ENCODE peak calls at places on chromosome 10, in eight cellular contexts. One of them, this sample, is unnamed.

GRCh38 chr10:28676297-28676967 is 889 bp upstream of the BAMBI start:
- DNase-seq in adrenal gland: peak; percentile 40
- DNase-seq in IMR-90: no peak
- DNase-seq in tibial nerve: no peak
- DNase-seq in heart left ventricle: peak; percentile 43
- DNase-seq in GM12878: no peak
- DNase-seq in gastrocnemius medialis: no peak
- DNase-seq in A549: no peak
- DNase-seq in this sample: no peak

GRCh38 chr10:60943372-60944158 is 420 bp downstream of the RHOBTB1 start:
- DNase-seq in tibial nerve: peak; percentile 26
- DNase-seq in heart left ventricle: peak; percentile 76
- DNase-seq in IMR-90: peak; percentile 40
- DNase-seq in adrenal gland: peak; percentile 74
- DNase-seq in gastrocnemius medialis: peak; percentile 59
- DNase-seq in A549: peak; percentile 70
- DNase-seq in GM12878: no peak
- DNase-seq in this sample: peak; percentile 90

GRCh38 chr10:76779163-76779820 is 858.3 kb downstream of the KCNMA1 start:
- DNase-seq in heart left ventricle: no peak
- DNase-seq in gastrocnemius medialis: no peak
- DNase-seq in A549: no peak
- DNase-seq in tibial nerve: no peak
- DNase-seq in adrenal gland: no peak
- DNase-seq in GM12878: no peak
- DNase-seq in IMR-90: peak; percentile 23
- DNase-seq in this sample: no peak

GRCh38 chr10:54587973-54588372 is 213.1 kb downstream of the PCDH15 start:
- DNase-seq in A549: no peak
- DNase-seq in IMR-90: no peak
- DNase-seq in heart left ventricle: no peak
- DNase-seq in gastrocnemius medialis: no peak
- DNase-seq in tibial nerve: no peak
- DNase-seq in GM12878: no peak
- DNase-seq in adrenal gland: no peak
- DNase-seq in this sample: no peak

GRCh38 chr10:85147346-85148250 is 819.2 kb downstream of the CCSER2 start:
- DNase-seq in heart left ventricle: no peak
- DNase-seq in gastrocnemius medialis: no peak
- DNase-seq in tibial nerve: no peak
- DNase-seq in IMR-90: no peak
- DNase-seq in A549: no peak
- DNase-seq in GM12878: no peak
- DNase-seq in adrenal gland: no peak
- DNase-seq in this sample: no peak

GRCh38 chr10:95363303-95363912 is 72.6 kb upstream of the PDLIM1 start:
- DNase-seq in A549: peak; percentile 70
- DNase-seq in gastrocnemius medialis: no peak
- DNase-seq in IMR-90: peak; percentile 77
- DNase-seq in GM12878: peak; percentile 50
- DNase-seq in tibial nerve: no peak
- DNase-seq in heart left ventricle: no peak
- DNase-seq in adrenal gland: no peak
- DNase-seq in this sample: no peak

GRCh38 chr10:60281792-60282353 is 107.8 kb downstream of the ANK3 start:
- DNase-seq in tibial nerve: no peak
- DNase-seq in adrenal gland: no peak
- DNase-seq in GM12878: no peak
- DNase-seq in A549: no peak
- DNase-seq in gastrocnemius medialis: no peak
- DNase-seq in IMR-90: no peak
- DNase-seq in heart left ventricle: peak; percentile 38
- DNase-seq in this sample: no peak

GRCh38 chr10:44983895-44984278 is 5.3 kb upstream of the DEPP1 start:
- DNase-seq in gastrocnemius medialis: no peak
- DNase-seq in IMR-90: no peak
- DNase-seq in heart left ventricle: no peak
- DNase-seq in GM12878: no peak
- DNase-seq in tibial nerve: no peak
- DNase-seq in A549: no peak
- DNase-seq in adrenal gland: no peak
- DNase-seq in this sample: no peak

GRCh38 chr10:117631276-117632151 is 89.0 kb downstream of the EMX2 start:
- DNase-seq in A549: no peak
- DNase-seq in tibial nerve: no peak
- DNase-seq in gastrocnemius medialis: peak; percentile 46
- DNase-seq in GM12878: no peak
- DNase-seq in IMR-90: no peak
- DNase-seq in heart left ventricle: peak; percentile 48
- DNase-seq in adrenal gland: no peak
- DNase-seq in this sample: no peak

GRCh38 chr10:11881477-11882417 is 58.6 kb downstream of the PROSER2 start:
- DNase-seq in GM12878: no peak
- DNase-seq in heart left ventricle: no peak
- DNase-seq in tibial nerve: no peak
- DNase-seq in adrenal gland: no peak
- DNase-seq in IMR-90: peak; percentile 23
- DNase-seq in A549: peak; percentile 86
- DNase-seq in gastrocnemius medialis: no peak
- DNase-seq in this sample: no peak

GRCh38 chr10:5283305-5284158 is 81.2 kb upstream of the UCN3 start:
- DNase-seq in gastrocnemius medialis: peak; percentile 19
- DNase-seq in heart left ventricle: peak; percentile 62
- DNase-seq in A549: peak; percentile 93
- DNase-seq in GM12878: no peak
- DNase-seq in IMR-90: peak; percentile 47
- DNase-seq in adrenal gland: peak; percentile 66
- DNase-seq in tibial nerve: peak; percentile 26
- DNase-seq in this sample: no peak

GRCh38 chr10:110978204-110978603 is 58.8 kb downstream of the SHOC2 start:
- DNase-seq in tibial nerve: no peak
- DNase-seq in heart left ventricle: no peak
- DNase-seq in adrenal gland: no peak
- DNase-seq in A549: no peak
- DNase-seq in GM12878: no peak
- DNase-seq in gastrocnemius medialis: no peak
- DNase-seq in IMR-90: peak; percentile 25
- DNase-seq in this sample: no peak

GRCh38 chr10:81027223-81027622 is 489.5 kb downstream of the SH2D4B start:
- DNase-seq in adrenal gland: no peak
- DNase-seq in tibial nerve: no peak
- DNase-seq in A549: no peak
- DNase-seq in gastrocnemius medialis: no peak
- DNase-seq in heart left ventricle: no peak
- DNase-seq in IMR-90: no peak
- DNase-seq in GM12878: no peak
- DNase-seq in this sample: no peak

GRCh38 chr10:13143761-13144160 is 17.6 kb upstream of the MCM10 start:
- DNase-seq in gastrocnemius medialis: no peak
- DNase-seq in GM12878: no peak
- DNase-seq in heart left ventricle: no peak
- DNase-seq in A549: no peak
- DNase-seq in tibial nerve: no peak
- DNase-seq in IMR-90: no peak
- DNase-seq in adrenal gland: no peak
- DNase-seq in this sample: no peak

GRCh38 chr10:101968910-101969321 is 87.1 kb downstream of the ARMH3 start:
- DNase-seq in A549: no peak
- DNase-seq in adrenal gland: no peak
- DNase-seq in GM12878: peak; percentile 76
- DNase-seq in heart left ventricle: no peak
- DNase-seq in gastrocnemius medialis: no peak
- DNase-seq in IMR-90: no peak
- DNase-seq in tibial nerve: no peak
- DNase-seq in this sample: no peak

GRCh38 chr10:73730153-73730906 is 13.8 kb upstream of the SEC24C start:
- DNase-seq in IMR-90: peak; percentile 87
- DNase-seq in adrenal gland: peak; percentile 94
- DNase-seq in gastrocnemius medialis: peak; percentile 86
- DNase-seq in heart left ventricle: peak; percentile 90
- DNase-seq in GM12878: peak; percentile 68
- DNase-seq in tibial nerve: peak; percentile 72
- DNase-seq in A549: peak; percentile 93
- DNase-seq in this sample: peak; percentile 95
- TF ChIP-seq POLR2A in IMR-90: peak; percentile 75
- TF ChIP-seq POLR2A in adrenal gland: peak; percentile 70
- TF ChIP-seq POLR2A in gastrocnemius medialis: peak; percentile 72
- TF ChIP-seq POLR2A in heart left ventricle: peak; percentile 45
- TF ChIP-seq POLR2A in GM12878: peak; percentile 92
- TF ChIP-seq POLR2A in tibial nerve: no peak
- TF ChIP-seq POLR2A in A549: peak; percentile 87
- TF ChIP-seq POLR2A in this sample: no peak

GRCh38 chr10:132826524-132827422 is 40.8 kb upstream of the NKX6-2 start:
- DNase-seq in A549: no peak
- DNase-seq in gastrocnemius medialis: no peak
- DNase-seq in tibial nerve: no peak
- DNase-seq in IMR-90: no peak
- DNase-seq in heart left ventricle: no peak
- DNase-seq in GM12878: no peak
- DNase-seq in adrenal gland: no peak
- DNase-seq in this sample: peak; percentile 47

GRCh38 chr10:132828681-132829080 is 42.7 kb upstream of the NKX6-2 start:
- DNase-seq in tibial nerve: no peak
- DNase-seq in GM12878: no peak
- DNase-seq in gastrocnemius medialis: no peak
- DNase-seq in A549: no peak
- DNase-seq in heart left ventricle: no peak
- DNase-seq in adrenal gland: no peak
- DNase-seq in IMR-90: no peak
- DNase-seq in this sample: peak; percentile 49

GRCh38 chr10:132827861-132828539 is 42.1 kb upstream of the NKX6-2 start:
- DNase-seq in IMR-90: no peak
- DNase-seq in heart left ventricle: no peak
- DNase-seq in GM12878: no peak
- DNase-seq in tibial nerve: no peak
- DNase-seq in gastrocnemius medialis: no peak
- DNase-seq in adrenal gland: no peak
- DNase-seq in A549: no peak
- DNase-seq in this sample: peak; percentile 20

GRCh38 chr10:132829403-132829802 is 43.5 kb upstream of the NKX6-2 start:
- DNase-seq in tibial nerve: no peak
- DNase-seq in GM12878: no peak
- DNase-seq in IMR-90: no peak
- DNase-seq in gastrocnemius medialis: no peak
- DNase-seq in heart left ventricle: no peak
- DNase-seq in adrenal gland: no peak
- DNase-seq in A549: no peak
- DNase-seq in this sample: peak; percentile 64

GRCh38 chr10:132827423-132827789 is 41.5 kb upstream of the NKX6-2 start:
- DNase-seq in adrenal gland: no peak
- DNase-seq in heart left ventricle: no peak
- DNase-seq in GM12878: no peak
- DNase-seq in gastrocnemius medialis: no peak
- DNase-seq in tibial nerve: no peak
- DNase-seq in A549: no peak
- DNase-seq in IMR-90: no peak
- DNase-seq in this sample: peak; percentile 44
- TF ChIP-seq CTCF in adrenal gland: no peak
- TF ChIP-seq CTCF in heart left ventricle: no peak
- TF ChIP-seq CTCF in GM12878: no peak
- TF ChIP-seq CTCF in gastrocnemius medialis: no peak
- TF ChIP-seq CTCF in tibial nerve: no peak
- TF ChIP-seq CTCF in A549: no peak
- TF ChIP-seq CTCF in IMR-90: no peak
- TF ChIP-seq CTCF in this sample: no peak

DNA sequence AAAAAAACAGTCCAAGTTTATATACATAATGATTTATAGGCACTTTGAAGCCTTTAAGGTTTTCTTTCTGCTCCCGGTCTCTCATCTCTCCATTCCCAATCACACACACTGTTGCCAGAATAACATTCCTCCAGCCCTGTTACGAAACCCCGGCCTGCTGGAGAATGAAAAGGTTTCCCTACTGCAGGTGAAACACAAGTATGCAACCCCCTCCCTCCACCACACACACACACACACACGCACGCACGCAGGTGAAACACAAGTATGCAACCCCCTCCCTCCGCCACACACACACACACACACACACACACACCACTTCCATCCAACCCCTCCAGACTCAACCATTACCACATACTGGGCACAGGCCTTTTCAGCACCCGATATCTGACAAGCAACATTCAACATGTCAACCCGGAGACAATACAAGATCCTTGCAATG is 87.5 kb downstream of the PARD3 start:
- DNase-seq in gastrocnemius medialis: no peak
- DNase-seq in adrenal gland: no peak
- DNase-seq in IMR-90: no peak
- DNase-seq in tibial nerve: no peak
- DNase-seq in GM12878: no peak
- DNase-seq in heart left ventricle: no peak
- DNase-seq in A549: no peak
- DNase-seq in this sample: no peak
- TF ChIP-seq POLR2A in gastrocnemius medialis: no peak
- TF ChIP-seq POLR2A in adrenal gland: no peak
- TF ChIP-seq POLR2A in IMR-90: no peak
- TF ChIP-seq POLR2A in tibial nerve: no peak
- TF ChIP-seq POLR2A in GM12878: no peak
- TF ChIP-seq POLR2A in heart left ventricle: no peak
- TF ChIP-seq POLR2A in A549: no peak
- TF ChIP-seq POLR2A in this sample: no peak

GRCh38 chr10:103714232-103714891 is 141.0 kb downstream of the SH3PXD2A start:
- DNase-seq in heart left ventricle: no peak
- DNase-seq in A549: no peak
- DNase-seq in GM12878: no peak
- DNase-seq in IMR-90: no peak
- DNase-seq in adrenal gland: no peak
- DNase-seq in tibial nerve: no peak
- DNase-seq in gastrocnemius medialis: no peak
- DNase-seq in this sample: no peak

GRCh38 chr10:103712146-103712545 is 143.2 kb downstream of the SH3PXD2A start:
- DNase-seq in A549: no peak
- DNase-seq in IMR-90: no peak
- DNase-seq in heart left ventricle: no peak
- DNase-seq in tibial nerve: no peak
- DNase-seq in GM12878: no peak
- DNase-seq in adrenal gland: no peak
- DNase-seq in gastrocnemius medialis: no peak
- DNase-seq in this sample: no peak

GRCh38 chr10:103715430-103715829 is 139.9 kb downstream of the SH3PXD2A start:
- DNase-seq in gastrocnemius medialis: no peak
- DNase-seq in IMR-90: peak; percentile 95
- DNase-seq in tibial nerve: no peak
- DNase-seq in A549: no peak
- DNase-seq in heart left ventricle: no peak
- DNase-seq in adrenal gland: no peak
- DNase-seq in GM12878: no peak
- DNase-seq in this sample: no peak

GRCh38 chr10:103712898-103713498 is 142.4 kb downstream of the SH3PXD2A start:
- DNase-seq in adrenal gland: peak; percentile 84
- DNase-seq in IMR-90: peak; percentile 75
- DNase-seq in GM12878: no peak
- DNase-seq in gastrocnemius medialis: peak; percentile 63
- DNase-seq in heart left ventricle: peak; percentile 74
- DNase-seq in A549: peak; percentile 74
- DNase-seq in tibial nerve: peak; percentile 91
- DNase-seq in this sample: peak; percentile 85

DNA sequence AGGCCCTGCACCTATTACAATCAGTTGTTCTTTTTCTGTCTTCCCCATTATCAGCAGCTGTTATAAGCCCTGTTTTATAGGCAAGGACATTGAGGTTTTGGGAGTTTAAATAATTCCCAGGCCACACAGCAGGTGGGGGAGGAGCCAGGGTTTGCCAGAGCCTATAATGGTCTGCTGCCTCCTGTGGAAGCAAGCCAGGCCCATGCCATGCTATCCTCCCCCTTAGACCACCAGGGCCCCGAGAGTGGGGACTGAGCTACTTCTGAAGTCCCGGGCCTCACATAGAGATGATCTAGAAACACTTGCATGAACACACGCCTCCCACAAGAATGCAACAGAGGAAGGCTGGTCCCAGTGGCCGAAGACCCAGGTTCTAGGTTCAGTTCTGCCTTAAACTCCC is 141.7 kb downstream of the SH3PXD2A start:
- DNase-seq in gastrocnemius medialis: no peak
- DNase-seq in GM12878: no peak
- DNase-seq in heart left ventricle: no peak
- DNase-seq in A549: no peak
- DNase-seq in adrenal gland: no peak
- DNase-seq in tibial nerve: no peak
- DNase-seq in IMR-90: no peak
- DNase-seq in this sample: no peak
- TF ChIP-seq CTCF in gastrocnemius medialis: no peak
- TF ChIP-seq CTCF in GM12878: no peak
- TF ChIP-seq CTCF in heart left ventricle: no peak
- TF ChIP-seq CTCF in A549: no peak
- TF ChIP-seq CTCF in adrenal gland: no peak
- TF ChIP-seq CTCF in tibial nerve: no peak
- TF ChIP-seq CTCF in IMR-90: no peak
- TF ChIP-seq CTCF in this sample: no peak

This sample was measured in spleen.